ENCODE peak calls at places on chromosomes 3 and 15, in seven cellular contexts. One of them, this sample, is unnamed.

GRCh38 chr3:126371096-126371705 is 14.0 kb upstream of the KLF15 start:
- DNase-seq in transverse colon: no peak
- DNase-seq in uterus: no peak
- DNase-seq in foreskin keratinocyte: no peak
- DNase-seq in RWPE1: no peak
- DNase-seq in CD8-positive, alpha-beta T cell: no peak
- DNase-seq in HCT116: no peak
- DNase-seq in this sample: no peak

GRCh38 chr15:101070502-101071273 is 151.5 kb downstream of the LRRK1 start:
- DNase-seq in foreskin keratinocyte: peak; percentile 82
- DNase-seq in HCT116: no peak
- DNase-seq in CD8-positive, alpha-beta T cell: no peak
- DNase-seq in transverse colon: no peak
- DNase-seq in uterus: no peak
- DNase-seq in RWPE1: peak; percentile 69
- DNase-seq in this sample: no peak

GRCh38 chr3:94647131-94647530 is 584.3 kb downstream of the NSUN3 start:
- DNase-seq in RWPE1: no peak
- DNase-seq in CD8-positive, alpha-beta T cell: no peak
- DNase-seq in HCT116: no peak
- DNase-seq in uterus: no peak
- DNase-seq in foreskin keratinocyte: peak; percentile 64
- DNase-seq in transverse colon: no peak
- DNase-seq in this sample: no peak

GRCh38 chr15:79494963-79495362 is 62.8 kb downstream of the MINAR1 start:
- DNase-seq in RWPE1: no peak
- DNase-seq in uterus: no peak
- DNase-seq in HCT116: no peak
- DNase-seq in foreskin keratinocyte: no peak
- DNase-seq in CD8-positive, alpha-beta T cell: no peak
- DNase-seq in transverse colon: no peak
- DNase-seq in this sample: no peak

GRCh38 chr3:89525597-89525996 is 418.2 kb downstream of the EPHA3 start:
- DNase-seq in HCT116: no peak
- DNase-seq in RWPE1: no peak
- DNase-seq in uterus: no peak
- DNase-seq in foreskin keratinocyte: no peak
- DNase-seq in CD8-positive, alpha-beta T cell: no peak
- DNase-seq in transverse colon: no peak
- DNase-seq in this sample: no peak

GRCh38 chr15:92806763-92807162 is 93.4 kb upstream of the CHD2 start:
- DNase-seq in uterus: no peak
- DNase-seq in transverse colon: no peak
- DNase-seq in CD8-positive, alpha-beta T cell: no peak
- DNase-seq in foreskin keratinocyte: no peak
- DNase-seq in RWPE1: no peak
- DNase-seq in HCT116: no peak
- DNase-seq in this sample: no peak

GRCh38 chr3:14767706-14768105 is 51.1 kb upstream of the FGD5 start:
- DNase-seq in foreskin keratinocyte: no peak
- DNase-seq in CD8-positive, alpha-beta T cell: no peak
- DNase-seq in transverse colon: no peak
- DNase-seq in uterus: no peak
- DNase-seq in HCT116: no peak
- DNase-seq in RWPE1: no peak
- DNase-seq in this sample: no peak

GRCh38 chr3:55935241-55935640 is 448.1 kb upstream of the WNT5A start:
- DNase-seq in foreskin keratinocyte: no peak
- DNase-seq in RWPE1: no peak
- DNase-seq in uterus: no peak
- DNase-seq in transverse colon: no peak
- DNase-seq in HCT116: no peak
- DNase-seq in CD8-positive, alpha-beta T cell: no peak
- DNase-seq in this sample: no peak

GRCh38 chr15:60605879-60606304 is 127.0 kb upstream of the ICE2 start:
- DNase-seq in uterus: no peak
- DNase-seq in transverse colon: no peak
- DNase-seq in HCT116: no peak
- DNase-seq in RWPE1: no peak
- DNase-seq in foreskin keratinocyte: no peak
- DNase-seq in CD8-positive, alpha-beta T cell: no peak
- DNase-seq in this sample: no peak

GRCh38 chr15:31397851-31398661 is 71.4 kb downstream of the KLF13 start:
- DNase-seq in transverse colon: no peak
- DNase-seq in RWPE1: peak; percentile 42
- DNase-seq in HCT116: no peak
- DNase-seq in uterus: no peak
- DNase-seq in CD8-positive, alpha-beta T cell: no peak
- DNase-seq in foreskin keratinocyte: peak; percentile 83
- DNase-seq in this sample: no peak

GRCh38 chr3:196012481-196012880 is 69.4 kb downstream of the TFRC start:
- DNase-seq in HCT116: no peak
- DNase-seq in uterus: no peak
- DNase-seq in transverse colon: no peak
- DNase-seq in RWPE1: peak; percentile 35
- DNase-seq in foreskin keratinocyte: no peak
- DNase-seq in CD8-positive, alpha-beta T cell: no peak
- DNase-seq in this sample: no peak

GRCh38 chr15:92599394-92599970 is 56.1 kb downstream of the FAM174B start:
- DNase-seq in uterus: no peak
- DNase-seq in RWPE1: no peak
- DNase-seq in foreskin keratinocyte: no peak
- DNase-seq in transverse colon: no peak
- DNase-seq in CD8-positive, alpha-beta T cell: no peak
- DNase-seq in HCT116: no peak
- DNase-seq in this sample: no peak

GRCh38 chr15:25055356-25056068 is 100.7 kb downstream of the SNRPN start:
- DNase-seq in transverse colon: no peak
- DNase-seq in foreskin keratinocyte: no peak
- DNase-seq in HCT116: no peak
- DNase-seq in CD8-positive, alpha-beta T cell: no peak
- DNase-seq in RWPE1: no peak
- DNase-seq in uterus: peak; percentile 8
- DNase-seq in this sample: no peak

GRCh38 chr15:89096664-89097063 is 8.4 kb downstream of the ABHD2 start:
- DNase-seq in CD8-positive, alpha-beta T cell: no peak
- DNase-seq in transverse colon: no peak
- DNase-seq in foreskin keratinocyte: no peak
- DNase-seq in uterus: no peak
- DNase-seq in HCT116: no peak
- DNase-seq in RWPE1: no peak
- DNase-seq in this sample: peak; percentile 8

GRCh38 chr3:24357635-24358034 is 137.0 kb downstream of the THRB start:
- DNase-seq in foreskin keratinocyte: no peak
- DNase-seq in CD8-positive, alpha-beta T cell: no peak
- DNase-seq in HCT116: no peak
- DNase-seq in transverse colon: no peak
- DNase-seq in RWPE1: no peak
- DNase-seq in uterus: no peak
- DNase-seq in this sample: no peak

GRCh38 chr15:40863660-40864285 is 10.3 kb downstream of the RHOV start:
- DNase-seq in HCT116: no peak
- DNase-seq in foreskin keratinocyte: no peak
- DNase-seq in uterus: no peak
- DNase-seq in CD8-positive, alpha-beta T cell: no peak
- DNase-seq in transverse colon: no peak
- DNase-seq in RWPE1: no peak
- DNase-seq in this sample: no peak

GRCh38 chr15:77580991-77581682 is 51.6 kb downstream of the LINGO1 start:
- DNase-seq in HCT116: no peak
- DNase-seq in CD8-positive, alpha-beta T cell: no peak
- DNase-seq in transverse colon: no peak
- DNase-seq in foreskin keratinocyte: no peak
- DNase-seq in uterus: no peak
- DNase-seq in RWPE1: no peak
- DNase-seq in this sample: peak; percentile 42

GRCh38 chr15:29170496-29170895 is 99.1 kb downstream of the NSMCE3 start:
- DNase-seq in HCT116: no peak
- DNase-seq in RWPE1: no peak
- DNase-seq in uterus: no peak
- DNase-seq in transverse colon: no peak
- DNase-seq in CD8-positive, alpha-beta T cell: no peak
- DNase-seq in foreskin keratinocyte: no peak
- DNase-seq in this sample: no peak

GRCh38 chr15:64574220-64574994 is 114.0 kb downstream of the ZNF609 start:
- DNase-seq in uterus: no peak
- DNase-seq in transverse colon: no peak
- DNase-seq in HCT116: no peak
- DNase-seq in CD8-positive, alpha-beta T cell: no peak
- DNase-seq in foreskin keratinocyte: peak; percentile 94
- DNase-seq in RWPE1: peak; percentile 91
- DNase-seq in this sample: no peak

GRCh38 chr3:42501681-42502428 is 588 bp upstream of the VIPR1 start:
- DNase-seq in transverse colon: peak; percentile 84
- DNase-seq in CD8-positive, alpha-beta T cell: peak; percentile 82
- DNase-seq in foreskin keratinocyte: peak; percentile 63
- DNase-seq in HCT116: no peak
- DNase-seq in RWPE1: peak; percentile 49
- DNase-seq in uterus: no peak
- DNase-seq in this sample: peak; percentile 62

GRCh38 chr3:101379695-101380376 is 59.5 kb upstream of the IMPG2 start:
- DNase-seq in HCT116: no peak
- DNase-seq in uterus: no peak
- DNase-seq in CD8-positive, alpha-beta T cell: no peak
- DNase-seq in transverse colon: no peak
- DNase-seq in RWPE1: no peak
- DNase-seq in foreskin keratinocyte: no peak
- DNase-seq in this sample: no peak

GRCh38 chr15:59965741-59966140 is 38.4 kb upstream of the FOXB1 start:
- DNase-seq in HCT116: no peak
- DNase-seq in uterus: no peak
- DNase-seq in foreskin keratinocyte: no peak
- DNase-seq in transverse colon: no peak
- DNase-seq in CD8-positive, alpha-beta T cell: no peak
- DNase-seq in RWPE1: no peak
- DNase-seq in this sample: no peak

GRCh38 chr3:154718058-154718457 is 288.1 kb upstream of the GPR149 start:
- DNase-seq in HCT116: no peak
- DNase-seq in RWPE1: no peak
- DNase-seq in transverse colon: no peak
- DNase-seq in CD8-positive, alpha-beta T cell: no peak
- DNase-seq in foreskin keratinocyte: no peak
- DNase-seq in uterus: no peak
- DNase-seq in this sample: no peak

GRCh38 chr3:9491506-9491905 is 62.1 kb downstream of the LHFPL4 start:
- DNase-seq in uterus: no peak
- DNase-seq in RWPE1: no peak
- DNase-seq in transverse colon: no peak
- DNase-seq in foreskin keratinocyte: no peak
- DNase-seq in HCT116: no peak
- DNase-seq in CD8-positive, alpha-beta T cell: no peak
- DNase-seq in this sample: no peak
- H3K27ac ChIP-seq in uterus: no peak overlapping the region
- H3K27ac ChIP-seq in RWPE1: no peak overlapping the region
- H3K27ac ChIP-seq in transverse colon: no peak overlapping the region
- H3K27ac ChIP-seq in foreskin keratinocyte: no peak overlapping the region
- H3K27ac ChIP-seq in HCT116: no peak overlapping the region
- H3K27ac ChIP-seq in CD8-positive, alpha-beta T cell: no peak overlapping the region
- H3K27ac ChIP-seq in this sample: no peak overlapping the region

GRCh38 chr3:43958005-43958770 is 267.4 kb downstream of the ABHD5 start:
- DNase-seq in foreskin keratinocyte: no peak
- DNase-seq in transverse colon: no peak
- DNase-seq in CD8-positive, alpha-beta T cell: no peak
- DNase-seq in HCT116: no peak
- DNase-seq in RWPE1: no peak
- DNase-seq in uterus: no peak
- DNase-seq in this sample: no peak

GRCh38 chr3:43957553-43957952 is 266.8 kb downstream of the ABHD5 start:
- DNase-seq in RWPE1: no peak
- DNase-seq in HCT116: no peak
- DNase-seq in CD8-positive, alpha-beta T cell: no peak
- DNase-seq in uterus: no peak
- DNase-seq in transverse colon: no peak
- DNase-seq in foreskin keratinocyte: no peak
- DNase-seq in this sample: no peak

GRCh38 chr3:43954321-43954720 is 263.6 kb downstream of the ABHD5 start:
- DNase-seq in uterus: no peak
- DNase-seq in foreskin keratinocyte: no peak
- DNase-seq in CD8-positive, alpha-beta T cell: no peak
- DNase-seq in transverse colon: no peak
- DNase-seq in HCT116: no peak
- DNase-seq in RWPE1: no peak
- DNase-seq in this sample: no peak

GRCh38 chr3:43958973-43959372 is 268.2 kb downstream of the ABHD5 start:
- DNase-seq in uterus: no peak
- DNase-seq in foreskin keratinocyte: no peak
- DNase-seq in CD8-positive, alpha-beta T cell: no peak
- DNase-seq in RWPE1: no peak
- DNase-seq in transverse colon: no peak
- DNase-seq in HCT116: no peak
- DNase-seq in this sample: no peak

DNA sequence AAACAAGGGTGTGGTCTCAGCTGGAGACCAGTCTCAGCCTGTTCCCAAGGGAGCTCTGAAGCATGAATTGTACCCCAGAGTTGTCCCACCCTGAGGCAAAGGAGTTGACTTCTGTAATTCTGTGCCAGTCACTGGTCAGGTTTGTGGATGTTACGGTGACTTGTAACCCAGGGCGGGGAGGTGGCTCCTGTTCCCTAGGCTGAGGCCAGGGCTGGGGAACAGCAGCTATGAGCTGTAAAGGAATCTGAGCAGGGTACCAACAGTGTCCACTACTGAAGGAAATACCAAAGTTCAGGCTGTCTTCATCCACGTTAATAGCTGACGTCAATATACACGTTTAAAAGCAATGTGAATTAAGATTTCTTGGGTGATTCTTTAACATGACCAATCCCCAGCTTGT is 266.2 kb downstream of the ABHD5 start:
- DNase-seq in foreskin keratinocyte: no peak
- DNase-seq in transverse colon: no peak
- DNase-seq in HCT116: no peak
- DNase-seq in CD8-positive, alpha-beta T cell: no peak
- DNase-seq in uterus: no peak
- DNase-seq in RWPE1: no peak
- DNase-seq in this sample: no peak
- H3K27ac ChIP-seq in foreskin keratinocyte: no peak overlapping the region
- H3K27ac ChIP-seq in transverse colon: no peak overlapping the region
- H3K27ac ChIP-seq in HCT116: no peak overlapping the region
- H3K27ac ChIP-seq in CD8-positive, alpha-beta T cell: no peak overlapping the region
- H3K27ac ChIP-seq in uterus: no peak overlapping the region
- H3K27ac ChIP-seq in RWPE1: no peak overlapping the region
- H3K27ac ChIP-seq in this sample: no peak overlapping the region

GRCh38 chr3:47047673-47048072 is 68.2 kb downstream of the NBEAL2 start:
- DNase-seq in HCT116: no peak
- DNase-seq in foreskin keratinocyte: no peak
- DNase-seq in transverse colon: no peak
- DNase-seq in CD8-positive, alpha-beta T cell: no peak
- DNase-seq in uterus: no peak
- DNase-seq in RWPE1: no peak
- DNase-seq in this sample: no peak
- H3K27ac ChIP-seq in HCT116: no peak overlapping the region
- H3K27ac ChIP-seq in foreskin keratinocyte: no peak overlapping the region
- H3K27ac ChIP-seq in transverse colon: no peak overlapping the region
- H3K27ac ChIP-seq in CD8-positive, alpha-beta T cell: no peak overlapping the region
- H3K27ac ChIP-seq in uterus: no peak overlapping the region
- H3K27ac ChIP-seq in RWPE1: peak overlapping the region; percentile 13
- H3K27ac ChIP-seq in this sample: no peak overlapping the region

DNA sequence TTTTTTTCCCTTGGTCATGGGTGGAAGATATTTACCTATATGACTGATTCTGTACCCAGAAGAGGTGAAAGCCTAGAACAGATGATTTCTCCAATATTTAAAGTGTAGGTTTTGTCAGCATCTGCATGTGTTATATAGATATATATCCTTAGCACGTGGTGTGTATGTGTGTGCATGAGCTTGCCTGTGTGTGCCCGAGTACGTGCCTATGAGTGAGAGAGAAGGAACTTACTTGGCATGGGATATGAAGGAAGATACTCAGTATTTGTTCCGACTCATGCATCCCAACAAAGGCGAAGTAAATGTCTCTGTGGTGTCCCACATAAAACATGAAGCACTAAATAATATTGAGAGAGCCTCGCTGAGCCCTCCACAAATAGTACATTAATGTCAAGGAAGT is 267.5 kb downstream of the PTPRG start:
- DNase-seq in transverse colon: no peak
- DNase-seq in uterus: no peak
- DNase-seq in RWPE1: no peak
- DNase-seq in foreskin keratinocyte: no peak
- DNase-seq in CD8-positive, alpha-beta T cell: no peak
- DNase-seq in HCT116: no peak
- DNase-seq in this sample: no peak
- H3K27ac ChIP-seq in transverse colon: no peak overlapping the region
- H3K27ac ChIP-seq in uterus: no peak overlapping the region
- H3K27ac ChIP-seq in RWPE1: no peak overlapping the region
- H3K27ac ChIP-seq in foreskin keratinocyte: no peak overlapping the region
- H3K27ac ChIP-seq in CD8-positive, alpha-beta T cell: no peak overlapping the region
- H3K27ac ChIP-seq in HCT116: no peak overlapping the region
- H3K27ac ChIP-seq in this sample: no peak overlapping the region

This sample was measured in substantia nigra.